ENCODE peak calls at places on chromosomes 13 and 19, in seven cellular contexts. One of them, this sample, is unnamed. For H4K20me1, the result is how much of the 10 kb centered on the place peaks cover.

GRCh38 chr19:13830761-13831481 is 35.7 kb downstream of the ZSWIM4 start:
- DNase-seq in HCT116: no peak
- DNase-seq in hepatocyte: no peak
- DNase-seq in GM23338: no peak
- DNase-seq in MM.1S: no peak
- DNase-seq in PC-3: no peak
- DNase-seq in neural progenitor cell: no peak
- DNase-seq in this sample: peak

GRCh38 chr19:11214387-11214786 is 17.0 kb upstream of the KANK2 start:
- DNase-seq in MM.1S: no peak
- DNase-seq in hepatocyte: no peak
- DNase-seq in GM23338: no peak
- DNase-seq in HCT116: no peak
- DNase-seq in PC-3: no peak
- DNase-seq in neural progenitor cell: no peak
- DNase-seq in this sample: no peak

GRCh38 chr13:43783820-43784219 is 3.0 kb downstream of the ENOX1 start:
- DNase-seq in GM23338: peak
- DNase-seq in hepatocyte: peak
- DNase-seq in neural progenitor cell: peak
- DNase-seq in MM.1S: no peak
- DNase-seq in HCT116: no peak
- DNase-seq in PC-3: peak
- DNase-seq in this sample: peak

GRCh38 chr13:31951215-31951678 is 80.3 kb upstream of the FRY start:
- DNase-seq in hepatocyte: peak
- DNase-seq in PC-3: peak
- DNase-seq in MM.1S: peak
- DNase-seq in HCT116: no peak
- DNase-seq in neural progenitor cell: no peak
- DNase-seq in GM23338: no peak
- DNase-seq in this sample: peak

GRCh38 chr13:109361562-109361961 is 424.8 kb downstream of the IRS2 start:
- DNase-seq in MM.1S: no peak
- DNase-seq in hepatocyte: no peak
- DNase-seq in neural progenitor cell: no peak
- DNase-seq in PC-3: no peak
- DNase-seq in HCT116: no peak
- DNase-seq in GM23338: no peak
- DNase-seq in this sample: no peak

GRCh38 chr19:8423821-8424223 is 10.7 kb downstream of the MARCHF2 start:
- DNase-seq in PC-3: peak
- DNase-seq in neural progenitor cell: no peak
- DNase-seq in hepatocyte: peak
- DNase-seq in MM.1S: no peak
- DNase-seq in HCT116: peak
- DNase-seq in GM23338: peak
- DNase-seq in this sample: peak

GRCh38 chr13:45943965-45944364 is 92.4 kb upstream of the SIAH3 start:
- DNase-seq in hepatocyte: no peak
- DNase-seq in GM23338: no peak
- DNase-seq in MM.1S: no peak
- DNase-seq in neural progenitor cell: no peak
- DNase-seq in HCT116: no peak
- DNase-seq in PC-3: no peak
- DNase-seq in this sample: peak

GRCh38 chr19:18208098-18208951 is 4.5 kb upstream of the RAB3A start:
- DNase-seq in neural progenitor cell: peak
- DNase-seq in MM.1S: peak
- DNase-seq in hepatocyte: no peak
- DNase-seq in PC-3: peak
- DNase-seq in GM23338: peak
- DNase-seq in HCT116: no peak
- DNase-seq in this sample: peak

GRCh38 chr13:36778083-36778671 is 40.8 kb upstream of the RFXAP start:
- DNase-seq in neural progenitor cell: peak
- DNase-seq in MM.1S: no peak
- DNase-seq in PC-3: peak
- DNase-seq in GM23338: peak
- DNase-seq in HCT116: no peak
- DNase-seq in hepatocyte: peak
- DNase-seq in this sample: peak

GRCh38 chr13:94713556-94714182 is 1.3 kb upstream of the SOX21 start:
- DNase-seq in MM.1S: no peak
- DNase-seq in HCT116: no peak
- DNase-seq in neural progenitor cell: no peak
- DNase-seq in PC-3: no peak
- DNase-seq in GM23338: peak
- DNase-seq in hepatocyte: no peak
- DNase-seq in this sample: no peak

GRCh38 chr13:94710881-94711560 is 1.3 kb downstream of the SOX21 start:
- DNase-seq in PC-3: peak
- DNase-seq in MM.1S: peak
- DNase-seq in GM23338: peak
- DNase-seq in neural progenitor cell: peak
- DNase-seq in HCT116: no peak
- DNase-seq in hepatocyte: peak
- DNase-seq in this sample: peak

GRCh38 chr13:94711561-94712286 is 621 bp downstream of the SOX21 start:
- DNase-seq in HCT116: no peak
- DNase-seq in PC-3: peak
- DNase-seq in neural progenitor cell: peak
- DNase-seq in MM.1S: no peak
- DNase-seq in GM23338: peak
- DNase-seq in hepatocyte: peak
- DNase-seq in this sample: peak

GRCh38 chr13:94712287-94712811 is at the start of gene SOX21:
- DNase-seq in HCT116: no peak
- DNase-seq in neural progenitor cell: peak
- DNase-seq in PC-3: peak
- DNase-seq in hepatocyte: no peak
- DNase-seq in MM.1S: no peak
- DNase-seq in GM23338: peak
- DNase-seq in this sample: peak

GRCh38 chr13:94712812-94713555 is 639 bp upstream of the SOX21 start:
- DNase-seq in neural progenitor cell: peak
- DNase-seq in MM.1S: no peak
- DNase-seq in hepatocyte: peak
- DNase-seq in PC-3: peak
- DNase-seq in GM23338: peak
- DNase-seq in HCT116: no peak
- DNase-seq in this sample: peak
- H4K20me1 ChIP-seq in neural progenitor cell: under half
- H4K20me1 ChIP-seq in MM.1S: under half
- H4K20me1 ChIP-seq in hepatocyte: under half
- H4K20me1 ChIP-seq in PC-3: under half
- H4K20me1 ChIP-seq in GM23338: under half
- H4K20me1 ChIP-seq in HCT116: under half
- H4K20me1 ChIP-seq in this sample: under half

GRCh38 chr19:47518139-47518538 is 3.3 kb upstream of the NAPA start:
- DNase-seq in HCT116: no peak
- DNase-seq in neural progenitor cell: no peak
- DNase-seq in PC-3: no peak
- DNase-seq in MM.1S: peak
- DNase-seq in GM23338: no peak
- DNase-seq in hepatocyte: no peak
- DNase-seq in this sample: no peak
- TF ChIP-seq EZH2 in HCT116: no peak
- TF ChIP-seq EZH2 in neural progenitor cell: no peak
- TF ChIP-seq EZH2 in PC-3: no peak
- TF ChIP-seq EZH2 in MM.1S: no peak
- TF ChIP-seq EZH2 in GM23338: no peak
- TF ChIP-seq EZH2 in hepatocyte: no peak
- TF ChIP-seq EZH2 in this sample: no peak

GRCh38 chr19:7349961-7350711 is 1.4 kb downstream of the ARHGEF18 start:
- DNase-seq in hepatocyte: no peak
- DNase-seq in GM23338: no peak
- DNase-seq in PC-3: no peak
- DNase-seq in MM.1S: no peak
- DNase-seq in HCT116: no peak
- DNase-seq in neural progenitor cell: no peak
- DNase-seq in this sample: no peak
- TF ChIP-seq EZH2phosphoT487 in hepatocyte: no peak
- TF ChIP-seq EZH2phosphoT487 in GM23338: no peak
- TF ChIP-seq EZH2phosphoT487 in PC-3: no peak
- TF ChIP-seq EZH2phosphoT487 in MM.1S: no peak
- TF ChIP-seq EZH2phosphoT487 in HCT116: no peak
- TF ChIP-seq EZH2phosphoT487 in neural progenitor cell: no peak
- TF ChIP-seq EZH2phosphoT487 in this sample: no peak

GRCh38 chr19:45153339-45154063 is 7.3 kb downstream of the NKPD1 start:
- DNase-seq in GM23338: peak
- DNase-seq in neural progenitor cell: peak
- DNase-seq in PC-3: no peak
- DNase-seq in MM.1S: no peak
- DNase-seq in hepatocyte: peak
- DNase-seq in HCT116: no peak
- DNase-seq in this sample: peak
- H4K20me1 ChIP-seq in GM23338: under half
- H4K20me1 ChIP-seq in neural progenitor cell: under half
- H4K20me1 ChIP-seq in PC-3: under half
- H4K20me1 ChIP-seq in MM.1S: under half
- H4K20me1 ChIP-seq in hepatocyte: under half
- H4K20me1 ChIP-seq in HCT116: under half
- H4K20me1 ChIP-seq in this sample: under half

GRCh38 chr19:1773173-1773572 is 19.9 kb downstream of the ONECUT3 start:
- DNase-seq in GM23338: no peak
- DNase-seq in PC-3: peak
- DNase-seq in hepatocyte: no peak
- DNase-seq in neural progenitor cell: no peak
- DNase-seq in MM.1S: no peak
- DNase-seq in HCT116: peak
- DNase-seq in this sample: peak

GRCh38 chr19:1776606-1777147 is 23.4 kb downstream of the ONECUT3 start:
- DNase-seq in GM23338: no peak
- DNase-seq in HCT116: no peak
- DNase-seq in hepatocyte: no peak
- DNase-seq in neural progenitor cell: no peak
- DNase-seq in PC-3: no peak
- DNase-seq in MM.1S: no peak
- DNase-seq in this sample: no peak

GRCh38 chr19:1777149-1777548 is 23.8 kb downstream of the ONECUT3 start:
- DNase-seq in MM.1S: no peak
- DNase-seq in HCT116: no peak
- DNase-seq in neural progenitor cell: no peak
- DNase-seq in GM23338: no peak
- DNase-seq in hepatocyte: no peak
- DNase-seq in PC-3: no peak
- DNase-seq in this sample: no peak

GRCh38 chr19:1775951-1776605 is 22.8 kb downstream of the ONECUT3 start:
- DNase-seq in HCT116: no peak
- DNase-seq in MM.1S: no peak
- DNase-seq in hepatocyte: no peak
- DNase-seq in PC-3: no peak
- DNase-seq in GM23338: no peak
- DNase-seq in neural progenitor cell: no peak
- DNase-seq in this sample: no peak

DNA sequence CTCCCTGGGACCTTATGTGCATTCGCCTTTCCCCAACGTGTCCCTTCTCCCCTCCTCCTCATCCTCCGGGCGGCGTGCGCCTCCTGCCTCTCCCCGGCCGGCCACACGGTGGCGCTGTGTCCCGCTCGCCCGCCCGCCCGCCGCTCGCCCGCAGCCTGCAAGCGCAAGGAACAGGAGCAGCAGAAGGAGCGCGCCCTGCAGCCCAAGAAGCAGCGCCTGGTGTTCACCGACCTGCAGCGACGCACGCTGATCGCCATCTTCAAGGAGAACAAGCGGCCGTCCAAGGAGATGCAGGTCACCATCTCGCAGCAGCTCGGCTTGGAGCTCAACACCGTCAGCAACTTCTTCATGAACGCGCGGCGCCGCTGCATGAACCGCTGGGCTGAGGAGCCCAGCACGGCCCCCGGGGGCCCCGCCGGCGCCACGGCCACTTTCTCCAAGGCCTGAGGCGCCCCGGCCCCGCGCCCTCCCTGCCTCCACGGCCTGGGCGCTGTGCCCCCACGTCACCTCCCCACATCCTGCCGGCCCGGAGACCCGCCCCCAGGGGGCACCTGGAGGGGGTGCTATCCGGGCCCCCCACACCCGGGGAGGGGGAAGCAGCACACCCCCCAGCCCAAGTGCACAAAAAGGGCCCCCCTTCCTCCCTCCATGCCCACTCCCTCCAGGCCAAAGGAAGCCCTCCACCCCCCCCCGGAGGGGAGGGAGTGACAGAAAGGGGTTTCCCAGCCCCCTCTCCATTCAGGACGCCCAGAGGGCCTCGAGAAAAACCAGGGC is 21.9 kb downstream of the ONECUT3 start:
- DNase-seq in neural progenitor cell: no peak
- DNase-seq in MM.1S: no peak
- DNase-seq in HCT116: no peak
- DNase-seq in hepatocyte: no peak
- DNase-seq in GM23338: peak
- DNase-seq in PC-3: no peak
- DNase-seq in this sample: peak
- TF ChIP-seq EZH2 in neural progenitor cell: no peak
- TF ChIP-seq EZH2 in MM.1S: no peak
- TF ChIP-seq EZH2 in HCT116: no peak
- TF ChIP-seq EZH2 in hepatocyte: no peak
- TF ChIP-seq EZH2 in GM23338: peak
- TF ChIP-seq EZH2 in PC-3: no peak
- TF ChIP-seq EZH2 in this sample: no peak

GRCh38 chr19:50315773-50316448 is 13.3 kb downstream of the KCNC3 start:
- DNase-seq in MM.1S: no peak
- DNase-seq in hepatocyte: no peak
- DNase-seq in HCT116: no peak
- DNase-seq in neural progenitor cell: peak
- DNase-seq in GM23338: peak
- DNase-seq in PC-3: no peak
- DNase-seq in this sample: peak
- TF ChIP-seq EZH2phosphoT487 in MM.1S: no peak
- TF ChIP-seq EZH2phosphoT487 in hepatocyte: no peak
- TF ChIP-seq EZH2phosphoT487 in HCT116: no peak
- TF ChIP-seq EZH2phosphoT487 in neural progenitor cell: no peak
- TF ChIP-seq EZH2phosphoT487 in GM23338: no peak
- TF ChIP-seq EZH2phosphoT487 in PC-3: no peak
- TF ChIP-seq EZH2phosphoT487 in this sample: no peak

This sample was measured in GM23248.